ENCODE peak calls at places on chromosomes 7 and 10, in nine cellular contexts. One of them, this sample, is unnamed.

GRCh38 chr7:53350241-53350640 is 314.8 kb downstream of the POM121L12 start:
- DNase-seq in left colon: peak
- DNase-seq in stimulated activated CD8-positive, alpha-beta memory T cell treated with anti-CD3 and anti-CD28 coated beads, Interleukin-12 subunit alpha, Interleukin-12 subunit beta, amount 100 ng/mL, for 4 hours: no peak
- DNase-seq in fibroblast of the conjunctiva: no peak
- DNase-seq in stimulated activated CD4-positive, alpha-beta T cell treated with anti-CD3 and anti-CD28 coated beads, Interleukin-1b, Interleukin-23, amount 100 ng/mL, for 1 hour: no peak
- DNase-seq in activated CD4-positive, alpha-beta T cell treated with anti-CD3 and anti-CD28 coated beads for 48 hours: peak
- DNase-seq in 8988T: no peak
- DNase-seq in glutamatergic neuron: peak
- DNase-seq in kidney epithelial cell: no peak
- DNase-seq in this sample: no peak

GRCh38 chr10:114593240-114593792 is 64.8 kb downstream of the ABLIM1 start:
- DNase-seq in left colon: no peak
- DNase-seq in stimulated activated CD8-positive, alpha-beta memory T cell treated with anti-CD3 and anti-CD28 coated beads, Interleukin-12 subunit alpha, Interleukin-12 subunit beta, amount 100 ng/mL, for 4 hours: no peak
- DNase-seq in fibroblast of the conjunctiva: no peak
- DNase-seq in stimulated activated CD4-positive, alpha-beta T cell treated with anti-CD3 and anti-CD28 coated beads, Interleukin-1b, Interleukin-23, amount 100 ng/mL, for 1 hour: no peak
- DNase-seq in activated CD4-positive, alpha-beta T cell treated with anti-CD3 and anti-CD28 coated beads for 48 hours: no peak
- DNase-seq in 8988T: no peak
- DNase-seq in glutamatergic neuron: no peak
- DNase-seq in kidney epithelial cell: no peak
- DNase-seq in this sample: no peak

GRCh38 chr10:80471009-80471408 is 16.9 kb downstream of the TSPAN14 start:
- DNase-seq in left colon: no peak
- DNase-seq in stimulated activated CD8-positive, alpha-beta memory T cell treated with anti-CD3 and anti-CD28 coated beads, Interleukin-12 subunit alpha, Interleukin-12 subunit beta, amount 100 ng/mL, for 4 hours: no peak
- DNase-seq in fibroblast of the conjunctiva: no peak
- DNase-seq in stimulated activated CD4-positive, alpha-beta T cell treated with anti-CD3 and anti-CD28 coated beads, Interleukin-1b, Interleukin-23, amount 100 ng/mL, for 1 hour: no peak
- DNase-seq in activated CD4-positive, alpha-beta T cell treated with anti-CD3 and anti-CD28 coated beads for 48 hours: peak
- DNase-seq in 8988T: no peak
- DNase-seq in glutamatergic neuron: no peak
- DNase-seq in kidney epithelial cell: no peak
- DNase-seq in this sample: no peak

GRCh38 chr10:109922353-109922975 is 847 bp downstream of the XPNPEP1 start:
- DNase-seq in left colon: no peak
- DNase-seq in stimulated activated CD8-positive, alpha-beta memory T cell treated with anti-CD3 and anti-CD28 coated beads, Interleukin-12 subunit alpha, Interleukin-12 subunit beta, amount 100 ng/mL, for 4 hours: no peak
- DNase-seq in fibroblast of the conjunctiva: no peak
- DNase-seq in stimulated activated CD4-positive, alpha-beta T cell treated with anti-CD3 and anti-CD28 coated beads, Interleukin-1b, Interleukin-23, amount 100 ng/mL, for 1 hour: no peak
- DNase-seq in activated CD4-positive, alpha-beta T cell treated with anti-CD3 and anti-CD28 coated beads for 48 hours: no peak
- DNase-seq in 8988T: no peak
- DNase-seq in glutamatergic neuron: no peak
- DNase-seq in kidney epithelial cell: no peak
- DNase-seq in this sample: no peak

GRCh38 chr7:30470163-30470770 is 8.3 kb downstream of the NOD1 start:
- DNase-seq in left colon: no peak
- DNase-seq in stimulated activated CD8-positive, alpha-beta memory T cell treated with anti-CD3 and anti-CD28 coated beads, Interleukin-12 subunit alpha, Interleukin-12 subunit beta, amount 100 ng/mL, for 4 hours: no peak
- DNase-seq in fibroblast of the conjunctiva: no peak
- DNase-seq in stimulated activated CD4-positive, alpha-beta T cell treated with anti-CD3 and anti-CD28 coated beads, Interleukin-1b, Interleukin-23, amount 100 ng/mL, for 1 hour: no peak
- DNase-seq in activated CD4-positive, alpha-beta T cell treated with anti-CD3 and anti-CD28 coated beads for 48 hours: no peak
- DNase-seq in 8988T: no peak
- DNase-seq in glutamatergic neuron: peak
- DNase-seq in kidney epithelial cell: no peak
- DNase-seq in this sample: peak

GRCh38 chr10:106540606-106541005 is 623.9 kb downstream of the SORCS1 start:
- DNase-seq in left colon: no peak
- DNase-seq in stimulated activated CD8-positive, alpha-beta memory T cell treated with anti-CD3 and anti-CD28 coated beads, Interleukin-12 subunit alpha, Interleukin-12 subunit beta, amount 100 ng/mL, for 4 hours: no peak
- DNase-seq in fibroblast of the conjunctiva: no peak
- DNase-seq in stimulated activated CD4-positive, alpha-beta T cell treated with anti-CD3 and anti-CD28 coated beads, Interleukin-1b, Interleukin-23, amount 100 ng/mL, for 1 hour: no peak
- DNase-seq in activated CD4-positive, alpha-beta T cell treated with anti-CD3 and anti-CD28 coated beads for 48 hours: no peak
- DNase-seq in 8988T: no peak
- DNase-seq in glutamatergic neuron: no peak
- DNase-seq in kidney epithelial cell: no peak
- DNase-seq in this sample: no peak

GRCh38 chr7:98289333-98289875 is 7.9 kb downstream of the BRI3 start:
- DNase-seq in left colon: no peak
- DNase-seq in stimulated activated CD8-positive, alpha-beta memory T cell treated with anti-CD3 and anti-CD28 coated beads, Interleukin-12 subunit alpha, Interleukin-12 subunit beta, amount 100 ng/mL, for 4 hours: no peak
- DNase-seq in fibroblast of the conjunctiva: no peak
- DNase-seq in stimulated activated CD4-positive, alpha-beta T cell treated with anti-CD3 and anti-CD28 coated beads, Interleukin-1b, Interleukin-23, amount 100 ng/mL, for 1 hour: no peak
- DNase-seq in activated CD4-positive, alpha-beta T cell treated with anti-CD3 and anti-CD28 coated beads for 48 hours: no peak
- DNase-seq in 8988T: no peak
- DNase-seq in glutamatergic neuron: no peak
- DNase-seq in kidney epithelial cell: no peak
- DNase-seq in this sample: no peak

GRCh38 chr10:71525102-71525501 is 128.4 kb downstream of the CDH23 start:
- DNase-seq in left colon: no peak
- DNase-seq in stimulated activated CD8-positive, alpha-beta memory T cell treated with anti-CD3 and anti-CD28 coated beads, Interleukin-12 subunit alpha, Interleukin-12 subunit beta, amount 100 ng/mL, for 4 hours: no peak
- DNase-seq in fibroblast of the conjunctiva: no peak
- DNase-seq in stimulated activated CD4-positive, alpha-beta T cell treated with anti-CD3 and anti-CD28 coated beads, Interleukin-1b, Interleukin-23, amount 100 ng/mL, for 1 hour: no peak
- DNase-seq in activated CD4-positive, alpha-beta T cell treated with anti-CD3 and anti-CD28 coated beads for 48 hours: no peak
- DNase-seq in 8988T: no peak
- DNase-seq in glutamatergic neuron: no peak
- DNase-seq in kidney epithelial cell: no peak
- DNase-seq in this sample: no peak

GRCh38 chr7:111413796-111414195 is 148.5 kb downstream of the IMMP2L start:
- DNase-seq in left colon: no peak
- DNase-seq in stimulated activated CD8-positive, alpha-beta memory T cell treated with anti-CD3 and anti-CD28 coated beads, Interleukin-12 subunit alpha, Interleukin-12 subunit beta, amount 100 ng/mL, for 4 hours: no peak
- DNase-seq in fibroblast of the conjunctiva: no peak
- DNase-seq in stimulated activated CD4-positive, alpha-beta T cell treated with anti-CD3 and anti-CD28 coated beads, Interleukin-1b, Interleukin-23, amount 100 ng/mL, for 1 hour: no peak
- DNase-seq in activated CD4-positive, alpha-beta T cell treated with anti-CD3 and anti-CD28 coated beads for 48 hours: no peak
- DNase-seq in 8988T: no peak
- DNase-seq in glutamatergic neuron: no peak
- DNase-seq in kidney epithelial cell: no peak
- DNase-seq in this sample: no peak

GRCh38 chr10:131456411-131456810 is 144.9 kb upstream of the TCERG1L start:
- DNase-seq in left colon: no peak
- DNase-seq in stimulated activated CD8-positive, alpha-beta memory T cell treated with anti-CD3 and anti-CD28 coated beads, Interleukin-12 subunit alpha, Interleukin-12 subunit beta, amount 100 ng/mL, for 4 hours: no peak
- DNase-seq in fibroblast of the conjunctiva: no peak
- DNase-seq in stimulated activated CD4-positive, alpha-beta T cell treated with anti-CD3 and anti-CD28 coated beads, Interleukin-1b, Interleukin-23, amount 100 ng/mL, for 1 hour: no peak
- DNase-seq in activated CD4-positive, alpha-beta T cell treated with anti-CD3 and anti-CD28 coated beads for 48 hours: no peak
- DNase-seq in 8988T: no peak
- DNase-seq in glutamatergic neuron: no peak
- DNase-seq in kidney epithelial cell: no peak
- DNase-seq in this sample: no peak

GRCh38 chr7:30176463-30177090 is 41.8 kb downstream of the MTURN start:
- DNase-seq in left colon: no peak
- DNase-seq in stimulated activated CD8-positive, alpha-beta memory T cell treated with anti-CD3 and anti-CD28 coated beads, Interleukin-12 subunit alpha, Interleukin-12 subunit beta, amount 100 ng/mL, for 4 hours: no peak
- DNase-seq in fibroblast of the conjunctiva: no peak
- DNase-seq in stimulated activated CD4-positive, alpha-beta T cell treated with anti-CD3 and anti-CD28 coated beads, Interleukin-1b, Interleukin-23, amount 100 ng/mL, for 1 hour: no peak
- DNase-seq in activated CD4-positive, alpha-beta T cell treated with anti-CD3 and anti-CD28 coated beads for 48 hours: no peak
- DNase-seq in 8988T: no peak
- DNase-seq in glutamatergic neuron: no peak
- DNase-seq in kidney epithelial cell: no peak
- DNase-seq in this sample: no peak

GRCh38 chr10:132509506-132510173 is 27.9 kb upstream of the INPP5A start:
- DNase-seq in left colon: no peak
- DNase-seq in stimulated activated CD8-positive, alpha-beta memory T cell treated with anti-CD3 and anti-CD28 coated beads, Interleukin-12 subunit alpha, Interleukin-12 subunit beta, amount 100 ng/mL, for 4 hours: no peak
- DNase-seq in fibroblast of the conjunctiva: no peak
- DNase-seq in stimulated activated CD4-positive, alpha-beta T cell treated with anti-CD3 and anti-CD28 coated beads, Interleukin-1b, Interleukin-23, amount 100 ng/mL, for 1 hour: no peak
- DNase-seq in activated CD4-positive, alpha-beta T cell treated with anti-CD3 and anti-CD28 coated beads for 48 hours: no peak
- DNase-seq in 8988T: no peak
- DNase-seq in glutamatergic neuron: no peak
- DNase-seq in kidney epithelial cell: no peak
- DNase-seq in this sample: no peak

GRCh38 chr10:69682955-69683474 is 53.0 kb downstream of the FAM241B start:
- DNase-seq in left colon: no peak
- DNase-seq in stimulated activated CD8-positive, alpha-beta memory T cell treated with anti-CD3 and anti-CD28 coated beads, Interleukin-12 subunit alpha, Interleukin-12 subunit beta, amount 100 ng/mL, for 4 hours: no peak
- DNase-seq in fibroblast of the conjunctiva: no peak
- DNase-seq in stimulated activated CD4-positive, alpha-beta T cell treated with anti-CD3 and anti-CD28 coated beads, Interleukin-1b, Interleukin-23, amount 100 ng/mL, for 1 hour: no peak
- DNase-seq in activated CD4-positive, alpha-beta T cell treated with anti-CD3 and anti-CD28 coated beads for 48 hours: no peak
- DNase-seq in 8988T: no peak
- DNase-seq in glutamatergic neuron: no peak
- DNase-seq in kidney epithelial cell: no peak
- DNase-seq in this sample: no peak

This sample was measured in thoracic aorta.